ENCODE peak calls at places on chromosome 14, in eight cellular contexts. One of them, this sample, is unnamed.

GRCh38 chr14:74616507-74616906 is 4.5 kb upstream of the LTBP2 start:
- DNase-seq in NCI-H2029: no peak
- DNase-seq in CD4-positive, alpha-beta memory T cell: no peak
- DNase-seq in skeletal muscle cell: no peak
- DNase-seq in frontal cortex: no peak
- DNase-seq in brain pericyte: no peak
- DNase-seq in NCI-H1436: no peak
- DNase-seq in RCC 7860: peak
- DNase-seq in this sample: peak

GRCh38 chr14:64726585-64726890 is 22.3 kb downstream of the PLEKHG3 start:
- DNase-seq in NCI-H2029: no peak
- DNase-seq in CD4-positive, alpha-beta memory T cell: peak
- DNase-seq in skeletal muscle cell: no peak
- DNase-seq in frontal cortex: no peak
- DNase-seq in brain pericyte: no peak
- DNase-seq in NCI-H1436: peak
- DNase-seq in RCC 7860: peak
- DNase-seq in this sample: no peak

GRCh38 chr14:87944987-87945604 is 47.9 kb downstream of the GALC start:
- DNase-seq in NCI-H2029: no peak
- DNase-seq in CD4-positive, alpha-beta memory T cell: no peak
- DNase-seq in skeletal muscle cell: peak
- DNase-seq in frontal cortex: no peak
- DNase-seq in brain pericyte: no peak
- DNase-seq in NCI-H1436: peak
- DNase-seq in RCC 7860: no peak
- DNase-seq in this sample: no peak

GRCh38 chr14:78725086-78725485 is 554.9 kb downstream of the NRXN3 start:
- DNase-seq in NCI-H2029: no peak
- DNase-seq in CD4-positive, alpha-beta memory T cell: no peak
- DNase-seq in skeletal muscle cell: no peak
- DNase-seq in frontal cortex: no peak
- DNase-seq in brain pericyte: no peak
- DNase-seq in NCI-H1436: no peak
- DNase-seq in RCC 7860: no peak
- DNase-seq in this sample: no peak

GRCh38 chr14:91586451-91586850 is 76.3 kb upstream of the PPP4R3A start:
- DNase-seq in NCI-H2029: no peak
- DNase-seq in CD4-positive, alpha-beta memory T cell: no peak
- DNase-seq in skeletal muscle cell: no peak
- DNase-seq in frontal cortex: no peak
- DNase-seq in brain pericyte: no peak
- DNase-seq in NCI-H1436: no peak
- DNase-seq in RCC 7860: no peak
- DNase-seq in this sample: no peak

GRCh38 chr14:99995700-99996356 is 69.4 kb upstream of the EVL start:
- DNase-seq in NCI-H2029: peak
- DNase-seq in CD4-positive, alpha-beta memory T cell: peak
- DNase-seq in skeletal muscle cell: no peak
- DNase-seq in frontal cortex: peak
- DNase-seq in brain pericyte: no peak
- DNase-seq in NCI-H1436: no peak
- DNase-seq in RCC 7860: no peak
- DNase-seq in this sample: no peak

GRCh38 chr14:96104469-96105057 is 65.4 kb downstream of the C14orf132 start:
- DNase-seq in NCI-H2029: peak
- DNase-seq in CD4-positive, alpha-beta memory T cell: no peak
- DNase-seq in skeletal muscle cell: peak
- DNase-seq in frontal cortex: no peak
- DNase-seq in brain pericyte: peak
- DNase-seq in NCI-H1436: no peak
- DNase-seq in RCC 7860: peak
- DNase-seq in this sample: peak

GRCh38 chr14:38868415-38869290 is 234.4 kb downstream of the SEC23A start:
- DNase-seq in NCI-H2029: peak
- DNase-seq in CD4-positive, alpha-beta memory T cell: no peak
- DNase-seq in skeletal muscle cell: no peak
- DNase-seq in frontal cortex: no peak
- DNase-seq in brain pericyte: no peak
- DNase-seq in NCI-H1436: no peak
- DNase-seq in RCC 7860: no peak
- DNase-seq in this sample: no peak

GRCh38 chr14:104364830-104365229 is 214.7 kb upstream of the C14orf180 start:
- DNase-seq in NCI-H2029: no peak
- DNase-seq in CD4-positive, alpha-beta memory T cell: no peak
- DNase-seq in skeletal muscle cell: no peak
- DNase-seq in frontal cortex: no peak
- DNase-seq in brain pericyte: no peak
- DNase-seq in NCI-H1436: no peak
- DNase-seq in RCC 7860: no peak
- DNase-seq in this sample: no peak

GRCh38 chr14:33840797-33841196 is 110.1 kb downstream of the EGLN3 start:
- DNase-seq in NCI-H2029: no peak
- DNase-seq in CD4-positive, alpha-beta memory T cell: no peak
- DNase-seq in skeletal muscle cell: no peak
- DNase-seq in frontal cortex: no peak
- DNase-seq in brain pericyte: no peak
- DNase-seq in NCI-H1436: no peak
- DNase-seq in RCC 7860: no peak
- DNase-seq in this sample: no peak

GRCh38 chr14:103816991-103817390 is 30.4 kb downstream of the PPP1R13B start:
- DNase-seq in NCI-H2029: no peak
- DNase-seq in CD4-positive, alpha-beta memory T cell: no peak
- DNase-seq in skeletal muscle cell: no peak
- DNase-seq in frontal cortex: no peak
- DNase-seq in brain pericyte: no peak
- DNase-seq in NCI-H1436: no peak
- DNase-seq in RCC 7860: no peak
- DNase-seq in this sample: no peak

GRCh38 chr14:69716483-69717187 is 50.3 kb upstream of the SRSF5 start:
- DNase-seq in NCI-H2029: no peak
- DNase-seq in CD4-positive, alpha-beta memory T cell: peak
- DNase-seq in skeletal muscle cell: peak
- DNase-seq in frontal cortex: no peak
- DNase-seq in brain pericyte: peak
- DNase-seq in NCI-H1436: no peak
- DNase-seq in RCC 7860: peak
- DNase-seq in this sample: no peak

GRCh38 chr14:26113930-26114329 is 483.9 kb downstream of the NOVA1 start:
- DNase-seq in NCI-H2029: no peak
- DNase-seq in CD4-positive, alpha-beta memory T cell: no peak
- DNase-seq in skeletal muscle cell: no peak
- DNase-seq in frontal cortex: no peak
- DNase-seq in brain pericyte: no peak
- DNase-seq in NCI-H1436: no peak
- DNase-seq in RCC 7860: no peak
- DNase-seq in this sample: no peak

GRCh38 chr14:101006008-101006407 is 102.5 kb upstream of the RTL1 start:
- DNase-seq in NCI-H2029: no peak
- DNase-seq in CD4-positive, alpha-beta memory T cell: no peak
- DNase-seq in skeletal muscle cell: no peak
- DNase-seq in frontal cortex: no peak
- DNase-seq in brain pericyte: no peak
- DNase-seq in NCI-H1436: no peak
- DNase-seq in RCC 7860: no peak
- DNase-seq in this sample: no peak

GRCh38 chr14:34629344-34629656 is 648 bp downstream of the SNX6 start:
- DNase-seq in NCI-H2029: no peak
- DNase-seq in CD4-positive, alpha-beta memory T cell: no peak
- DNase-seq in skeletal muscle cell: no peak
- DNase-seq in frontal cortex: no peak
- DNase-seq in brain pericyte: no peak
- DNase-seq in NCI-H1436: no peak
- DNase-seq in RCC 7860: no peak
- DNase-seq in this sample: no peak

GRCh38 chr14:60723218-60724079 is 702 bp downstream of the SIX4 start:
- DNase-seq in NCI-H2029: peak
- DNase-seq in CD4-positive, alpha-beta memory T cell: peak
- DNase-seq in skeletal muscle cell: peak
- DNase-seq in frontal cortex: peak
- DNase-seq in brain pericyte: no peak
- DNase-seq in NCI-H1436: peak
- DNase-seq in RCC 7860: no peak
- DNase-seq in this sample: no peak

This sample was measured in amniotic stem cell.